ENCODE peak calls at places on chromosomes 12 and 14, in five cellular contexts. S, N, Z, V and J are unnamed samples.

GRCh38 chr12:4270670-4271432 is 2.7 kb upstream of the CCND2 start:
- DNase-seq in S (peak; percentile 79), N (peak; percentile 44), Z (peak; percentile 19), V (peak; percentile 51), J (peak; percentile 52)

GRCh38 chr12:15687583-15687982 is 101.6 kb downstream of the EPS8 start:
- DNase-seq in S (no peak), N (no peak), Z (no peak), V (no peak), J (no peak)

GRCh38 chr12:58950739-58951100 is 30.4 kb upstream of the LRIG3 start:
- DNase-seq in S (no peak), N (no peak), Z (no peak), V (no peak), J (no peak)

GRCh38 chr12:11877102-11877826 is 193.5 kb upstream of the BCL2L14 start:
- DNase-seq in S (no peak), N (no peak), Z (no peak), V (no peak), J (no peak)

GRCh38 chr12:115261691-115262398 is 577.9 kb upstream of the TBX3 start:
- DNase-seq in S (peak; percentile 13), N (no peak), Z (no peak), V (no peak), J (peak; percentile 57)

GRCh38 chr14:100213956-100214767 is 24.8 kb upstream of the YY1 start:
- DNase-seq in S (peak; percentile 94), N (peak; percentile 83), Z (peak; percentile 78), V (no peak), J (peak; percentile 93)

GRCh38 chr12:66500841-66501240 is 178.0 kb downstream of the GRIP1 start:
- DNase-seq in S (no peak), N (no peak), Z (no peak), V (no peak), J (no peak)

GRCh38 chr12:14249368-14249767 is 116.1 kb upstream of the ATF7IP start:
- DNase-seq in S (peak; percentile 64), N (no peak), Z (no peak), V (peak; percentile 94), J (no peak)

GRCh38 chr14:71141701-71142374 is 234.6 kb downstream of the PCNX1 start:
- DNase-seq in S (no peak), N (no peak), Z (no peak), V (no peak), J (no peak)

GRCh38 chr12:108568653-108569154 is 6.3 kb downstream of the ISCU start:
- DNase-seq in S (no peak), N (no peak), Z (no peak), V (no peak), J (peak; percentile 46)

GRCh38 chr12:630656-631632 is 32.3 kb downstream of the NINJ2 start:
- DNase-seq in S (no peak), N (no peak), Z (peak; percentile 8), V (no peak), J (peak; percentile 86)

GRCh38 chr12:23895792-23896218 is 53.7 kb downstream of the SOX5 start:
- DNase-seq in S (no peak), N (no peak), Z (no peak), V (peak; percentile 60), J (no peak)

GRCh38 chr12:122403115-122403770 is 19.2 kb downstream of the CLIP1 start:
- DNase-seq in S (no peak), N (no peak), Z (no peak), V (no peak), J (peak; percentile 40)

GRCh38 chr12:50240792-50241114 is 42.6 kb downstream of the LIMA1 start:
- DNase-seq in S (no peak), N (no peak), Z (no peak), V (no peak), J (no peak)

GRCh38 chr12:2049604-2050540 is 2.9 kb upstream of the CACNA1C start:
- DNase-seq in S (no peak), N (no peak), Z (no peak), V (no peak), J (no peak)

GRCh38 chr12:124399622-124400021 is 104.7 kb downstream of the RFLNA start:
- DNase-seq in S (no peak), N (no peak), Z (peak; percentile 18), V (no peak), J (peak; percentile 62)

GRCh38 chr14:90924618-90925345 is 108.6 kb upstream of the TTC7B start:
- DNase-seq in S (no peak), N (no peak), Z (no peak), V (no peak), J (no peak)

GRCh38 chr14:56860441-56860840 is 50.2 kb upstream of the OTX2 start:
- DNase-seq in S (no peak), N (no peak), Z (no peak), V (no peak), J (no peak)

GRCh38 chr14:71403673-71404072 is 496.4 kb downstream of the PCNX1 start:
- DNase-seq in S (peak; percentile 8), N (no peak), Z (no peak), V (no peak), J (peak; percentile 23)

GRCh38 chr12:108884116-108885012 is 4.5 kb downstream of the DAO start:
- DNase-seq in S (peak; percentile 26), N (no peak), Z (no peak), V (no peak), J (peak; percentile 64)

GRCh38 chr12:45974883-45975282 is 15.5 kb downstream of the SCAF11 start:
- DNase-seq in S (no peak), N (no peak), Z (no peak), V (no peak), J (no peak)

GRCh38 chr12:94879542-94879941 is 124.0 kb downstream of the NDUFA12 start:
- DNase-seq in S (no peak), N (no peak), Z (no peak), V (no peak), J (no peak)

GRCh38 chr12:45540661-45541341 is 188.7 kb upstream of the ARID2 start:
- DNase-seq in S (no peak), N (no peak), Z (no peak), V (no peak), J (no peak)

GRCh38 chr14:68667313-68667791 is 125.5 kb downstream of the ZFP36L1 start:
- DNase-seq in S (no peak), N (no peak), Z (no peak), V (no peak), J (no peak)

GRCh38 chr14:83300454-83301064 is 1766.9 kb upstream of the SEL1L start:
- DNase-seq in S (peak; percentile 33), N (no peak), Z (no peak), V (peak; percentile 48), J (no peak)

GRCh38 chr14:32201196-32201815 is 539 bp upstream of the RNU6-7 start:
- DNase-seq in S (peak; percentile 94), N (no peak), Z (peak; percentile 79), V (peak; percentile 74), J (peak; percentile 78)